ENCODE peak calls at places on chromosomes 6 and 20, in eight cellular contexts. F is NCI-H460; O is SJSA1; X is CD4-positive, alpha-beta T cell; E is AG09309; K is stimulated activated CD4-positive, alpha-beta T cell treated with anti-CD3 and anti-CD28 coated beads, Interleukin-4, amount 100 ng/mL, for 24 hours; B is NCI-H345; M is germinal center. H is an unnamed sample.
A peak's percentile ranks its signal among the peaks of the same experiment; 100 is the strongest.

GRCh38 chr20:10505320-10506226 is 70.5 kb downstream of the SLX4IP start:
- DNase-seq in M (no peak), K (no peak), X (no peak), B (no peak), F (no peak), E (no peak), O (no peak), H (no peak)

GRCh38 chr6:170448745-170449144 is 104.4 kb downstream of the PSMB1 start:
- DNase-seq in K (no peak), F (no peak), O (peak; percentile 38), B (no peak), M (no peak), X (no peak), E (no peak), H (no peak)

GRCh38 chr20:53524589-53525311 is 68.9 kb downstream of the ZNF217 start:
- DNase-seq in K (no peak), E (no peak), O (no peak), M (no peak), F (no peak), B (no peak), X (no peak), H (no peak)

GRCh38 chr6:4637691-4638433 is 138.3 kb upstream of the CDYL start:
- DNase-seq in K (peak; percentile 64), B (no peak), M (no peak), X (no peak), O (no peak), E (peak; percentile 27), F (no peak), H (no peak)

GRCh38 chr6:169167581-169168301 is 85.9 kb downstream of the THBS2 start:
- DNase-seq in K (no peak), E (peak; percentile 96), O (peak; percentile 94), B (no peak), M (no peak), F (no peak), X (no peak), H (no peak)

GRCh38 chr6:146861716-146862115 is 262.9 kb downstream of the ADGB start:
- DNase-seq in E (no peak), B (no peak), M (no peak), X (no peak), F (no peak), O (no peak), K (no peak), H (no peak)

GRCh38 chr6:17045581-17046322 is 56.1 kb upstream of the STMND1 start:
- DNase-seq in X (no peak), F (no peak), B (no peak), O (no peak), M (no peak), K (no peak), E (peak; percentile 57), H (no peak)

GRCh38 chr6:37822851-37823682 is 3.5 kb downstream of the ZFAND3 start:
- DNase-seq in O (no peak), K (peak; percentile 52), E (no peak), F (no peak), X (no peak), M (no peak), B (no peak), H (no peak)

GRCh38 chr6:152130441-152130840 is 323.0 kb downstream of the ESR1 start:
- DNase-seq in F (no peak), X (no peak), K (no peak), B (no peak), O (no peak), E (no peak), M (no peak), H (no peak)

GRCh38 chr6:110656492-110656891 is 158.8 kb downstream of the CDK19 start:
- DNase-seq in E (no peak), K (no peak), O (no peak), B (peak; percentile 1), F (no peak), M (no peak), X (no peak), H (no peak)

GRCh38 chr6:32092760-32093497 is 16.2 kb downstream of the TNXB start:
- DNase-seq in E (no peak), O (no peak), F (peak; percentile 26), X (no peak), B (no peak), K (no peak), M (no peak), H (no peak)

GRCh38 chr20:52748235-52748950 is 223.8 kb upstream of the TSHZ2 start:
- DNase-seq in M (no peak), B (no peak), K (no peak), F (no peak), E (no peak), O (no peak), X (no peak), H (no peak)

GRCh38 chr20:46148313-46149213 is 30.4 kb downstream of the CD40 start:
- DNase-seq in K (no peak), E (no peak), X (no peak), O (no peak), F (no peak), B (no peak), M (no peak), H (no peak)

GRCh38 chr6:44564906-44565524 is 177.5 kb downstream of the CDC5L start:
- DNase-seq in B (no peak), F (no peak), K (no peak), O (peak; percentile 96), X (no peak), E (no peak), M (no peak), H (no peak)

H was measured in GM12891.